ENCODE peak calls at places on chromosomes 16 and 17, in four cellular contexts. Q is A549, B is heart left ventricle, U is stomach. J is an unnamed sample.

GRCh38 chr17:83196088-83196765 is 116.8 kb downstream of the METRNL start:
- DNase-seq in Q (no peak), B (peak), U (no peak), J (peak)

GRCh38 chr17:35977509-35977908 is 3.8 kb downstream of the CCL16 start:
- DNase-seq in B (no peak), Q (no peak), U (no peak), J (no peak)

GRCh38 chr16:75621170-75621477 is 2.0 kb downstream of the ADAT1 start:
- DNase-seq in Q (peak), B (no peak), U (no peak), J (no peak)

GRCh38 chr16:1508494-1509167 is 15.5 kb downstream of the TELO2 start:
- DNase-seq in U (no peak), B (no peak), Q (no peak), J (no peak)

GRCh38 chr17:82849076-82849945 is 9.5 kb upstream of the ZNF750 start:
- DNase-seq in U (no peak), Q (no peak), B (no peak), J (no peak)

GRCh38 chr17:7478276-7479138 is 924 bp downstream of the ZBTB4 start:
- DNase-seq in B (peak), Q (peak), U (peak), J (peak)

GRCh38 chr17:32659419-32659842 is 172.6 kb downstream of the CDK5R1 start:
- DNase-seq in B (peak), U (peak), Q (peak), J (peak)

GRCh38 chr17:40952169-40952568 is 14.6 kb downstream of the KRT39 start:
- DNase-seq in U (no peak), B (no peak), Q (no peak), J (no peak)

GRCh38 chr17:6464446-6465041 is 20.3 kb downstream of the PIMREG start:
- DNase-seq in U (no peak), Q (no peak), B (no peak), J (no peak)

GRCh38 chr17:20008242-20009051 is 712 bp upstream of the SPECC1 start:
- DNase-seq in Q (peak), U (no peak), B (peak), J (no peak)

GRCh38 chr17:50629902-50630301 is 4.8 kb upstream of the ABCC3 start:
- DNase-seq in Q (no peak), U (no peak), B (no peak), J (no peak)

GRCh38 chr17:67379251-67379630 is 2.2 kb downstream of the PITPNC1 start:
- DNase-seq in Q (no peak), U (no peak), B (no peak), J (no peak)

GRCh38 chr16:89958068-89958467 is 9.5 kb downstream of the DEF8 start:
- DNase-seq in Q (peak), U (no peak), B (no peak), J (peak)

GRCh38 chr16:5059386-5060072 is 6.2 kb downstream of the C16orf89 start:
- DNase-seq in Q (no peak), U (no peak), B (no peak), J (no peak)

GRCh38 chr16:29909398-29909797 is 9.1 kb downstream of the ASPHD1 start:
- DNase-seq in U (no peak), B (no peak), Q (no peak), J (no peak)

GRCh38 chr17:17824119-17824779 is 12.5 kb downstream of the SREBF1 start:
- DNase-seq in U (no peak), B (no peak), Q (peak), J (no peak)

GRCh38 chr17:51166987-51167931 is 1.0 kb downstream of the NME2 start:
- DNase-seq in Q (peak), U (peak), B (peak), J (no peak)

GRCh38 chr16:88363239-88363891 is 19.4 kb upstream of the ZNF469 start:
- DNase-seq in B (no peak), Q (no peak), U (no peak), J (no peak)

GRCh38 chr16:51556694-51557327 is 405.7 kb upstream of the SALL1 start:
- DNase-seq in U (no peak), B (no peak), Q (peak), J (no peak)

GRCh38 chr16:89009343-89010209 is 32.6 kb upstream of the CBFA2T3 start:
- DNase-seq in Q (no peak), B (no peak), U (no peak), J (peak)

GRCh38 chr16:64543401-64543800 is 578.5 kb downstream of the CDH11 start:
- DNase-seq in B (no peak), Q (no peak), U (no peak), J (no peak)
- H3K27ac ChIP-seq in B (no peak), Q (no peak), U (no peak), J (no peak)

DNA sequence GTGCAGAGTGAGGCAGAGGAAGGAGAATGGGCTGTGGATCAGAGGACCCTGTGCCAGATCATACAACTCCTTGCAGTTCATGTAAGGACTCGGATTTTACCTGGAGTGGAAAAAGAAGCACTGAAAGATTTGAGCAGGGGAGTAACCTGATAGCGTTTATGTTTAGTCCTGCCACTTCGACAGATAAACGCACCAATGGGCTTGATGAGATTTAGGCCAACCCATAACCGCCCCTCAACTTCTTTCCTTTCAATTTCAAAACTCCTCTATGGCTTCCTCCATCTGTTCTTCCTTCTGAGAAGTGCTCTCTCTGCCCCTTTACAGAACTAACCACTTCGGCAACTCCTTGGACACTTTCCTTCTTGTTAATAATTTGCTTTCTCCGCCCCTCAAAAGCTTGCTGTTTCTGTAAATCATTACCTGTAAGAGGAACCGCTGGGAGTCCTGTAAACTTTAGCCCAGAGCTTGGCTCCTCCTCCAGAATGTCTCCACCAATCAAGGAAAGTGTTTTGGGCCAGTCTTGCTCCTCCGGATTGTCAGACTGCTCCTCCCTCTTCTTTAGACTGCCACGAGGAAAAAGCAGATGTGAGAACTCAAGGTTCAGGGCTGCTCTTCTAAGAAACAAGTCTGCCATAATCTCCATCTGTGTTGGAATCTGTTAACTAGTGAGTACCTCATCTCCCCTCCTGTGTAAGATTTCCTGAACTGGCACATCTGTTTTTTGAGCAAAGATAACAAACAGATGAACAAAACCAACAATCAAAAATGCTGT is at the start of gene ACSM3:
- DNase-seq in U (peak), B (peak), Q (peak), J (peak)
- H3K27ac ChIP-seq in U (peak), B (no peak), Q (peak), J (peak)

GRCh38 chr17:57210224-57210553 is 46.1 kb upstream of the MSI2 start:
- DNase-seq in B (no peak), U (no peak), Q (no peak), J (no peak)

GRCh38 chr17:57211010-57211411 is 45.3 kb upstream of the MSI2 start:
- DNase-seq in B (no peak), U (no peak), Q (no peak), J (no peak)

GRCh38 chr17:57211543-57211942 is 44.8 kb upstream of the MSI2 start:
- DNase-seq in U (no peak), Q (peak), B (no peak), J (no peak)

GRCh38 chr17:57213180-57213825 is 43.0 kb upstream of the MSI2 start:
- DNase-seq in U (no peak), B (no peak), Q (no peak), J (no peak)

GRCh38 chr17:57215317-57215716 is 41.0 kb upstream of the MSI2 start:
- DNase-seq in Q (no peak), B (no peak), U (peak), J (peak)
- H3K27ac ChIP-seq in Q (no peak), B (no peak), U (no peak), J (no peak)

DNA sequence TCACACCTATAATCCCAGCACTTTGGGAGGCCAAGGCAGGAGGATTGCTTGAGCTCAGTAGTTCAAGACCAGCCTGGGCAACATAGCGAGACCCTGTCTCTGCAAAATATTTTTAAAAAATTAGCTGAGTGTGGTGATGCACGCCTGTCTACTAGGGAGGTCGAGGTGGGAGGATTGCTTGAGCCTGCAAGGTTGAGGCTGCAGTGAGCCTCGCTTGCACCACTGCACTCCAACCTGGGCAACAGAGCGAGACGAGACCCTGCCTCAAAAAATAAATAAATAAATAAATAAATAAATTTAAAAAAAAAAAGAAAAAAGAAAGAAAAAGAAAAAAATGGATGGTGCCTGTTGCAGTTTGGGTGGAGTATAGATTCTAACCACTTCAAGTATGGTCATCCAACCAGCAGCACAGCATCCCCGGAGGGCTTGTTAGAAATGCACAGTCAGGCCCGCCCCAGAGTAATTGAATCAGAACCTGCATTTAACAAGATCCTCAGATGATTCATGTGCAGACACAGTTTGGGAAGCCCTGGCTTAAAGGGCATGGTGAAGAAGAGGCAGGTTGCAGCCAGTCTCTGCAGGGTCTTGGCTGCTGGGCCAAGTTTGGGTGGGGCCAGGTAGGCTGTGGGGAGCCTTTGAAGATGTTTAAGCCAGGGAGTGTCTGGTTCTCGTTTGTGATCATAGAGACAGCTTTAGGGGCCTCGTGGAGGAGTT is 40.8 kb downstream of the MRC2 start:
- DNase-seq in Q (no peak), B (no peak), U (no peak), J (peak)
- H3K27ac ChIP-seq in Q (no peak), B (no peak), U (no peak), J (no peak)

DNA sequence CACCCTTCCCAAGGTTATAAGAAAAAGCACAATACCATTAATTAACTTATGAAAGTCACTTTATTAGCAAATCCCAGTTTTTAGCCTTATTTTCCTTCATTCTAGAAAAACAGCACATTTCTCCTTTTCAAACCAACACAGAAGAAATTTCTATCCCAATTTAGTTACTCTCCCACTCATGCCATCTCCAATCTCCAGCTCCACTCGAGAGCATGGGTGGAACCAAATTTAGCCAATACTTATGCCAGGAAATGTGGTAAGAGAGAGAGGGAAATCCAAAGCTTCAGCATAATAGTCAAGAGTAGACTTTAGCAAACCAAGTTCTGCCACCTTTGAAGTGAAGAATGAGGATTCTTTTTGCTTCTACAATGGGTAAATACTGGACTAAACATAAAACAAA is 288.8 kb downstream of the KIF2B start:
- DNase-seq in U (no peak), Q (no peak), B (no peak), J (no peak)
- H3K27ac ChIP-seq in U (no peak), Q (no peak), B (no peak), J (no peak)

DNA sequence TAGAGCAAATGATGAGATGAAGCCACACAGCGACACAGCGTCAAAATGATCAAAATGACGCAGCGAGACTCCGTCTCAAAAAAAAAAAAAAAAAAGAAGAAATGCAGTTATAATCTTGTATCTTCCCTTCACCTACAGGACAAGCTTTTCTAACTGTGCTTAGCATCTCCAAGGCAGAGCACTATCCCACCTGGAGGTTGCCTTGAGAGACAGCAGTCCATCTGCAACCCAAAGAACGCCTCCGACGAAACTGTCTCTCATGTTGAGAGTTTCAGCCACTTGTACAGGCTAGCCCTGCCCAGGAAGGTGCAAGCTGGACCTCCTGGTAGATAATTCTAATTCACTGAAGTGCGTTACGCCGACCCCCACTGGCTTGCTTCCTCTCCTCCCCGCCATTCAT is 46.7 kb upstream of the GCSH start:
- DNase-seq in U (no peak), Q (no peak), B (no peak), J (no peak)
- H3K27ac ChIP-seq in U (no peak), Q (no peak), B (no peak), J (no peak)

GRCh38 chr17:78255029-78255656 is 23.7 kb downstream of the TMEM235 start:
- DNase-seq in Q (no peak), B (no peak), U (no peak), J (no peak)

GRCh38 chr17:78256705-78257559 is 25.5 kb downstream of the TMEM235 start:
- DNase-seq in U (no peak), Q (no peak), B (no peak), J (no peak)

GRCh38 chr17:78257810-78258322 is 26.4 kb downstream of the TMEM235 start:
- DNase-seq in Q (no peak), B (no peak), U (peak), J (no peak)

GRCh38 chr17:78253946-78254672 is 22.7 kb downstream of the TMEM235 start:
- DNase-seq in Q (peak), U (peak), B (peak), J (peak)

DNA sequence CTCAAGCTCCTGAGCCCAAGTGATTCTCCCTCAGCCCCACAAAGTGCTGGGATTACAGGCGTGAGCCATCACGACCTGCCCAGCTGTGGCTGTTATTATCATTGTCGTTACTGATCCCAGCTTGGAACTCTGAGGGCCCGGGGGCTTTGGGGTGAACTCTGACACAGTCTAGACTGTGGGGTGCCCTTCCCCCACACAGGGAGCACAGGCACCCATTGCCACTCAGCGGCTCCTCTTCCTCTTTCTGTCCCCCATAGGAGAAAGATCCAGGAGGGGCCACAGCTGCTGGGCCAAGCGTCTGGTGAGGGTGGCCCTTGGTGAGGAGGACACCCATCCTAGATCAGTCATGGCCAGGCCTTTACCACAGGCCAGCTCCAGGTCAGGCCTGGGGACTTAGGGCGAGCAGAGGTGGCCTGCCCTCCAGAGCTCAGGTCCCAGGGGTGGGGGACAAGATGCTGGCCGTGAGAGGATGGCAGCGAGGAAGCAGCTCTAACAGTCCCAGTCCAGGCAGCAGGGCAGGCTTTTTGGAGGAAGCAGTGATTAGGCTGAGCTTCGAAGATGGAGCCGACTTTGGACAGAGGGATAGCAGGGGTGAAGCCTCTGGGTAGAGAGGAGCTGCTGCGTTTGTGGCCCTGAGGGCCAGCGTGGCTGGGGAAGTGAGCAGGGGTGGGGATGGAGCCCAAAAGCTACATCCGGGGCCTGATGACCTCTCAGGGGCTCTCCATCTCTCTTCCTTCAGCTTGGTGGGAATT is 24.7 kb downstream of the TMEM235 start:
- DNase-seq in B (no peak), U (no peak), Q (no peak), J (no peak)
- H3K27ac ChIP-seq in B (no peak), U (no peak), Q (no peak), J (no peak)

GRCh38 chr17:38458521-38458920 is 30.3 kb downstream of the ARHGAP23 start:
- DNase-seq in B (no peak), Q (no peak), U (no peak), J (no peak)
- H3K27ac ChIP-seq in B (no peak), Q (peak), U (no peak), J (no peak)

GRCh38 chr16:9258423-9259051 is 167.1 kb downstream of the HAPSTR1 start:
- DNase-seq in B (peak), U (no peak), Q (peak), J (no peak)

GRCh38 chr16:9260665-9261064 is 169.2 kb downstream of the HAPSTR1 start:
- DNase-seq in U (peak), B (peak), Q (no peak), J (no peak)

GRCh38 chr16:9261376-9261775 is 169.9 kb downstream of the HAPSTR1 start:
- DNase-seq in B (no peak), U (no peak), Q (no peak), J (no peak)

GRCh38 chr16:9259914-9260608 is 168.6 kb downstream of the HAPSTR1 start:
- DNase-seq in B (no peak), Q (no peak), U (no peak), J (no peak)

GRCh38 chr16:9262941-9263340 is 171.5 kb downstream of the HAPSTR1 start:
- DNase-seq in Q (no peak), U (no peak), B (no peak), J (no peak)
- H3K27ac ChIP-seq in Q (no peak), U (no peak), B (no peak), J (peak)

GRCh38 chr16:57498031-57498430 is 11.7 kb upstream of the DOK4 start:
- DNase-seq in U (no peak), Q (no peak), B (no peak), J (no peak)
- H3K27ac ChIP-seq in U (no peak), Q (no peak), B (no peak), J (no peak)

J was measured in tibial artery.